ENCODE peak calls at places on chromosomes 16 and 17, in six cellular contexts. W, T, H, Q, I and B are unnamed samples. For H3K4me1, the result is how much of the 10 kb centered on the place peaks cover.

GRCh38 chr16:73831197-73831596 is 465.4 kb upstream of the PSMD7 start:
- DNase-seq in I (no peak), Q (no peak), T (no peak), H (no peak), W (no peak), B (no peak)

GRCh38 chr16:28984619-28985135 is at the start of gene LAT:
- DNase-seq in Q (no peak), I (no peak), H (no peak), T (no peak), W (no peak), B (peak)

GRCh38 chr16:62711797-62712196 is 675.6 kb upstream of the CDH8 start:
- DNase-seq in T (no peak), W (peak), I (no peak), Q (no peak), H (no peak), B (no peak)

GRCh38 chr17:73194514-73195222 is 1.8 kb downstream of the COG1 start:
- DNase-seq in T (no peak), Q (no peak), H (no peak), W (no peak), I (no peak), B (no peak)

GRCh38 chr17:17877548-17878358 is 41.0 kb upstream of the SREBF1 start:
- DNase-seq in W (no peak), T (peak), H (no peak), Q (no peak), I (no peak), B (peak)

GRCh38 chr17:66952681-66953638 is 11.5 kb upstream of the CACNG4 start:
- DNase-seq in H (no peak), W (no peak), I (no peak), T (no peak), Q (no peak), B (no peak)

GRCh38 chr16:59400830-59401229 is 666.7 kb upstream of the GOT2 start:
- DNase-seq in I (no peak), H (no peak), T (no peak), W (no peak), Q (no peak), B (no peak)

GRCh38 chr16:24652803-24653202 is 76.6 kb upstream of the TNRC6A start:
- DNase-seq in I (no peak), T (no peak), Q (no peak), H (no peak), W (no peak), B (no peak)

GRCh38 chr16:2212362-2213324 is 2.0 kb upstream of the BRICD5 start:
- DNase-seq in I (no peak), H (no peak), T (no peak), Q (no peak), W (no peak), B (peak)

GRCh38 chr17:82238562-82239201 is 9.8 kb downstream of the SLC16A3 start:
- DNase-seq in I (no peak), Q (no peak), T (peak), H (no peak), W (no peak), B (peak)

GRCh38 chr17:50911890-50912289 is 45.7 kb upstream of the TOB1 start:
- DNase-seq in I (no peak), H (no peak), Q (no peak), T (no peak), W (no peak), B (no peak)

GRCh38 chr17:46951681-46952080 is 27.4 kb downstream of the RPRML start:
- DNase-seq in W (no peak), Q (no peak), I (no peak), H (no peak), T (no peak), B (no peak)

GRCh38 chr16:54897930-54898329 is 32.7 kb upstream of the IRX5 start:
- DNase-seq in T (no peak), W (no peak), H (no peak), Q (no peak), I (no peak), B (no peak)

GRCh38 chr17:68432086-68432864 is 25.0 kb downstream of the WIPI1 start:
- DNase-seq in I (no peak), T (peak), H (no peak), Q (no peak), W (no peak), B (no peak)

GRCh38 chr16:84024854-84025253 is 17.7 kb downstream of the SLC38A8 start:
- DNase-seq in H (no peak), Q (no peak), T (no peak), W (no peak), I (no peak), B (no peak)

GRCh38 chr17:29069526-29070041 is 26.6 kb downstream of the PIPOX start:
- DNase-seq in W (no peak), T (no peak), H (no peak), Q (no peak), I (no peak), B (no peak)

GRCh38 chr16:27538508-27538907 is 11.2 kb downstream of the GTF3C1 start:
- DNase-seq in T (no peak), I (no peak), Q (no peak), H (no peak), W (no peak), B (no peak)

GRCh38 chr17:35750526-35751395 is 2.3 kb downstream of the GAS2L2 start:
- DNase-seq in T (no peak), Q (no peak), I (no peak), H (no peak), W (no peak), B (no peak)

GRCh38 chr17:37745801-37746426 is 1.1 kb upstream of the HNF1B start:
- DNase-seq in Q (no peak), H (no peak), W (no peak), I (no peak), T (no peak), B (no peak)

GRCh38 chr17:41777579-41778188 is 8.8 kb downstream of the JUP start:
- DNase-seq in H (no peak), Q (peak), W (no peak), I (no peak), T (no peak), B (peak)

GRCh38 chr16:77789646-77790370 is 1.4 kb downstream of the VAT1L start:
- DNase-seq in H (no peak), Q (no peak), I (no peak), W (peak), T (no peak), B (no peak)

GRCh38 chr16:3035972-3036725 is 595 bp downstream of the BICDL2 start:
- DNase-seq in W (no peak), T (no peak), I (no peak), H (no peak), Q (no peak), B (peak)

GRCh38 chr17:41049110-41049509 is 2.0 kb upstream of the KRTAP2-1 start:
- DNase-seq in T (no peak), W (no peak), Q (peak), H (no peak), I (no peak), B (no peak)

GRCh38 chr17:77140878-77141767 is at the start of gene SEC14L1:
- DNase-seq in H (no peak), I (no peak), Q (peak), W (peak), T (peak), B (peak)

GRCh38 chr17:8091033-8091687 is 3.6 kb upstream of the ALOX12B start:
- DNase-seq in W (no peak), I (no peak), H (peak), T (no peak), Q (no peak), B (no peak)

GRCh38 chr16:68374961-68375660 is 64.3 kb downstream of the PRMT7 start:
- DNase-seq in T (no peak), Q (no peak), W (no peak), I (no peak), H (no peak), B (no peak)

GRCh38 chr17:67751101-67752074 is 33.7 kb downstream of the NOL11 start:
- DNase-seq in W (peak), Q (no peak), H (no peak), T (no peak), I (no peak), B (no peak)

GRCh38 chr17:73148540-73149334 is 16.1 kb upstream of the SSTR2 start:
- DNase-seq in Q (no peak), T (no peak), H (no peak), W (no peak), I (no peak), B (no peak)

GRCh38 chr16:48961546-48961945 is 320.1 kb downstream of the CBLN1 start:
- DNase-seq in H (no peak), T (no peak), Q (no peak), W (no peak), I (no peak), B (no peak)

GRCh38 chr16:66921758-66922450 is 3.2 kb upstream of the CDH16 start:
- DNase-seq in H (no peak), I (no peak), W (no peak), Q (no peak), T (no peak), B (no peak)

GRCh38 chr17:28698253-28698941 is 13.3 kb downstream of the PROCA1 start:
- DNase-seq in Q (peak), W (no peak), I (no peak), H (no peak), T (no peak), B (peak)

GRCh38 chr17:75601057-75601987 is 13.7 kb downstream of the MYO15B start:
- DNase-seq in W (peak), I (peak), T (peak), H (no peak), Q (peak), B (peak)

GRCh38 chr17:80879723-80880649 is 111.7 kb upstream of the CHMP6 start:
- DNase-seq in W (no peak), H (no peak), I (no peak), T (peak), Q (no peak), B (no peak)

GRCh38 chr16:58200398-58200797 is 2.5 kb upstream of the CSNK2A2 start:
- DNase-seq in W (no peak), H (no peak), I (no peak), Q (no peak), T (no peak), B (no peak)

GRCh38 chr17:42928714-42929496 is 28.3 kb downstream of the G6PC1 start:
- DNase-seq in H (peak), T (no peak), I (peak), W (peak), Q (peak), B (peak)

GRCh38 chr16:14111713-14112538 is 40.8 kb downstream of the MRTFB start:
- DNase-seq in Q (peak), T (no peak), H (no peak), I (no peak), W (no peak), B (peak)
- TF ChIP-seq POLR2AphosphoS5 in Q (no peak), T (no peak), H (no peak), I (no peak), W (no peak), B (no peak)

GRCh38 chr16:17744903-17745581 is 274.3 kb upstream of the XYLT1 start:
- DNase-seq in W (peak), Q (no peak), T (no peak), I (no peak), H (no peak), B (no peak)
- H3K4me3 ChIP-seq in W (no peak), Q (no peak), T (peak), I (no peak), H (no peak), B (peak)

GRCh38 chr17:48593840-48594411 is 347 bp upstream of the HOXB5 start:
- DNase-seq in Q (peak), H (no peak), W (peak), I (no peak), T (no peak), B (peak)
- H3K4me1 ChIP-seq in Q (under half), H (under half), W (under half), I (under half), T (half or more), B (half or more)

DNA sequence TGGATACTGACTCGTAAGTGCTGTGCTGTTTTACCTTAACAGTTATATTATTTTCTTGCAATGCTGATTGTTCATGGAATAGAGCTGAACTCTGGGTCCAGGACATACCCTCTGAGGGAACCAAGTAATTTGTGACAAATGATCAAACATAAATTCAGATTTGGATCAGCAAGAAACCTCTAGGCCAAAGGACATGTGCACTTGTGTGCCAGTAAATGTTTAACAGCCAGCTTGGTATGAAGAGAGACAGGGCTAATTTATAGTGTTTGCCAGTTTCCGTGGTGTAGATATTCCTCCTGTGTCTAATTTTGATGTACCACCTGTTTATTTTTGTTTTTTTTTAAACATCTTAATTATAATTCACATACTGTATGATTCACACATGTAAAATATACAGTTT is 30.8 kb upstream of the MRC2 start:
- DNase-seq in Q (no peak), I (no peak), W (no peak), H (no peak), T (no peak), B (no peak)
- TF ChIP-seq POLR2AphosphoS5 in Q (no peak), I (no peak), W (no peak), H (no peak), T (no peak), B (no peak)

DNA sequence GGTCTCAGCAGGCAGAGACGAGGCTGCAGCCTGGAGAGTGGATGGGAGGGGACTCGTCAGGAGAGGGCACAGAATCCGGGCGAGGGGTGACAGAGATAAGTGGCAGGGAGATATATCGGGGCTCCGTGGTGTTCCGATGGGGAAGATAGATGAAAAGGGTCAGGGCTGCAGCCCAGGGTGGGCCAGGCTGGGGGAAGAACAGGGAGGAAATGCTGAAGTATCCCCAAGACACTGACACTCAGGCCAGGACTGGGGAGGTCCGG is 2.1 kb downstream of the LGALS3BP start:
- DNase-seq in H (no peak), Q (no peak), W (no peak), T (no peak), I (no peak), B (no peak)
- H3K4me3 ChIP-seq in H (no peak), Q (no peak), W (no peak), T (no peak), I (peak), B (peak)

GRCh38 chr16:88805340-88805715 is 1.7 kb downstream of the CDT1 start:
- DNase-seq in I (no peak), Q (no peak), H (no peak), W (no peak), T (no peak), B (no peak)
- H3K4me1 ChIP-seq in I (under half), Q (under half), H (under half), W (under half), T (under half), B (under half)

GRCh38 chr16:71647391-71647790 is 21.4 kb downstream of the MARVELD3 start:
- DNase-seq in T (no peak), I (no peak), H (no peak), W (no peak), Q (no peak), B (no peak)
- TF ChIP-seq POLR2AphosphoS5 in T (no peak), I (no peak), H (no peak), W (no peak), Q (no peak), B (no peak)

GRCh38 chr16:56593573-56594291 is 4.4 kb downstream of the MT3 start:
- DNase-seq in H (no peak), W (no peak), T (no peak), I (no peak), Q (no peak), B (no peak)

GRCh38 chr16:56591377-56592060 is 2.2 kb downstream of the MT3 start:
- DNase-seq in W (no peak), H (no peak), Q (no peak), I (no peak), T (no peak), B (no peak)

GRCh38 chr16:56584276-56584675 is 5.1 kb upstream of the MT3 start:
- DNase-seq in H (no peak), T (no peak), I (no peak), W (no peak), Q (no peak), B (no peak)

GRCh38 chr16:56589141-56590039 is at the start of gene MT3:
- DNase-seq in I (no peak), W (peak), H (no peak), Q (no peak), T (no peak), B (no peak)

DNA sequence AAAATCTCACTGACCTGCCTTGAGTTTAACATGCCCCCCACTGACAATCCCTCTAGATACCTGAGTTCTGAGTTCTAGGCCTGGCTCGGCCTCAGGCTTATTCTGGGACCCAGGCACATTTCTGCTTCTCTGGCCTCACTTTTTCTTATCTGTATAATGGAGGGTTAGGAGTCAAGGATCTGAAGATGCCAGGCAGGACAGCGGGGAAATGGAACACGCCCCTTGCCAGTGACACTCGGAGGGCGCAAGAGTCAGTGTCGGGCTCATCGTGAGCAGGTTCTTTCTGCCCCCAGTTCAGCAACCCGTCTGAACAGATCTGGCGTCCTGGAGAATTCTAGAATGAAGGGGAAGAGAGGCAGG is 567 bp upstream of the MT3 start:
- DNase-seq in T (no peak), W (no peak), H (no peak), I (no peak), Q (no peak), B (no peak)
- H3K4me3 ChIP-seq in T (peak), W (peak), H (no peak), I (no peak), Q (no peak), B (peak)

GRCh38 chr17:39663688-39664580 is 1.2 kb upstream of the TCAP start:
- DNase-seq in H (no peak), W (peak), I (peak), Q (peak), T (no peak), B (peak)

GRCh38 chr17:39662551-39663339 is 2.4 kb upstream of the TCAP start:
- DNase-seq in W (peak), T (no peak), Q (no peak), H (no peak), I (no peak), B (peak)

GRCh38 chr17:39664581-39665561 is at the start of gene TCAP:
- DNase-seq in I (no peak), H (no peak), W (no peak), Q (no peak), T (no peak), B (no peak)

GRCh38 chr17:39661744-39662541 is 3.2 kb upstream of the TCAP start:
- DNase-seq in I (no peak), W (no peak), T (no peak), H (no peak), Q (no peak), B (no peak)

DNA sequence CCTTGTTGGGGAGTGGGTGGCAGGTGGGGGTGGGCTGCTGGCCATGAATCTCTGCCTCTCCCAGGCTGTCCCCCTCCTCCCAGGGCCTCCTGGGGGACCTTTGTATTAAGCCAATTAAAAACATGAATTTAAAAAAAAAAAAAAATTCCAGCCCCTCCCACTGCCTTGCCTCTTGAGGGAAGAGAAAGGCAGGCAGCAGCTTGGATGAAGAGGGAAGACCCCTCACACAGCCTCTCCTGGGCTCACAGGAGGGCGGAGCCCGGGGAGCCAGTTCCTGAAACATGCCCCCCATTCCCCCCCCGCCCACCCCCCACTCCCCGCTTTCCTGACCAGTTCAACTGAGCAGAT is 1.8 kb upstream of the TCAP start:
- DNase-seq in I (no peak), W (no peak), Q (no peak), T (no peak), H (no peak), B (no peak)
- H3K4me1 ChIP-seq in I (under half), W (under half), Q (under half), T (half or more), H (under half), B (half or more)

GRCh38 chr17:2396192-2396567 is 4.7 kb downstream of the MNT start:
- DNase-seq in T (no peak), Q (no peak), H (no peak), I (no peak), W (no peak), B (no peak)

GRCh38 chr17:2397247-2398171 is 3.4 kb downstream of the MNT start:
- DNase-seq in H (no peak), Q (no peak), I (no peak), T (no peak), W (no peak), B (no peak)

GRCh38 chr17:2398188-2398587 is 2.7 kb downstream of the MNT start:
- DNase-seq in Q (no peak), H (no peak), T (no peak), I (no peak), W (no peak), B (no peak)

GRCh38 chr17:2395258-2396170 is 5.3 kb downstream of the MNT start:
- DNase-seq in Q (peak), T (peak), I (no peak), H (no peak), W (no peak), B (no peak)

GRCh38 chr17:2396568-2397246 is 4.2 kb downstream of the MNT start:
- DNase-seq in W (peak), T (peak), I (peak), H (peak), Q (peak), B (peak)
- TF ChIP-seq POLR2AphosphoS5 in W (no peak), T (no peak), I (peak), H (no peak), Q (peak), B (peak)